ENCODE peak calls at places on chromosomes 5 and 9, in eight cellular contexts. W, J, M, F, O, Z, R and T are unnamed samples.

GRCh38 chr5:68288756-68289134 is 73.2 kb downstream of the PIK3R1 start:
- DNase-seq in W (no peak), J (peak), M (no peak), F (no peak), O (no peak), Z (no peak), R (no peak), T (peak)

GRCh38 chr5:104111622-104112021 is 549.0 kb upstream of the NUDT12 start:
- DNase-seq in W (peak), J (no peak), M (no peak), F (no peak), O (no peak), Z (no peak), R (no peak), T (no peak)

GRCh38 chr9:9102295-9102694 is 1302.7 kb upstream of the DMAC1 start:
- DNase-seq in W (no peak), J (no peak), M (no peak), F (no peak), O (no peak), Z (no peak), R (no peak), T (no peak)

GRCh38 chr5:17448877-17449276 is 49.2 kb upstream of the TAF11L2 start:
- DNase-seq in W (no peak), J (no peak), M (no peak), F (no peak), O (no peak), Z (no peak), R (peak), T (no peak)

GRCh38 chr9:2012347-2012746 is 2.8 kb upstream of the SMARCA2 start:
- DNase-seq in W (no peak), J (no peak), M (no peak), F (no peak), O (no peak), Z (no peak), R (no peak), T (no peak)

GRCh38 chr9:114431003-114431402 is 43.2 kb upstream of the AKNA start:
- DNase-seq in W (no peak), J (no peak), M (no peak), F (peak), O (no peak), Z (no peak), R (no peak), T (no peak)

GRCh38 chr9:96514108-96514824 is 64.3 kb downstream of the HABP4 start:
- DNase-seq in W (no peak), J (no peak), M (no peak), F (no peak), O (no peak), Z (no peak), R (peak), T (no peak)

GRCh38 chr5:180090769-180091546 is 19.4 kb upstream of the RNF130 start:
- DNase-seq in W (peak), J (no peak), M (no peak), F (peak), O (peak), Z (no peak), R (peak), T (peak)

GRCh38 chr9:91274950-91275349 is 86.8 kb downstream of the AUH start:
- DNase-seq in W (no peak), J (no peak), M (no peak), F (no peak), O (no peak), Z (no peak), R (no peak), T (no peak)

GRCh38 chr9:137457406-137458193 is 1.5 kb downstream of the NSMF start:
- DNase-seq in W (no peak), J (peak), M (no peak), F (no peak), O (peak), Z (no peak), R (no peak), T (no peak)
- TF ChIP-seq POLR2A in W (no peak), J (no peak), M (no peak), F (no peak), O (no peak), Z (no peak), R (no peak), T (no peak)

DNA sequence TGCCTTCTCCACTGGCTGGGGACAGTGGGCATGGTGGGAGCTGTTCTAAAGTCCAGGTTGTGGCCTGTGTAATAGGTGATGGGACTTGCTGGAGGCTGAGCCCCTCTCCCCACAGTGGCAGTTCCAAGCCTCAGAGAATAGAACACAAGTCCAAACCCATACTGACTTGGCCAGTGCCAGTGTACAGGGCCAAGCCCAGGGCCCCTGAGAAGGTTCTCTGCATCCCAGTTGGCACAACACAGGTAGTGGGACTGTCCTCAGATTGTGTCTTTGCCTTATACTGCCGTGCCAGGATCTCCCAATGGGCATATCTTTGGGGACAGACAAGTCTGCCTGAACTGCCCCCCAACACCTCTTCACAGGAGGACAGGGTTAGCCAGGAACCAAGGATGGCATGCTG is 4.6 kb downstream of the SLC22A4 start:
- DNase-seq in W (no peak), J (no peak), M (no peak), F (no peak), O (no peak), Z (no peak), R (no peak), T (no peak)
- TF ChIP-seq POLR2A in W (no peak), J (no peak), M (no peak), F (no peak), O (no peak), Z (no peak), R (no peak), T (no peak)

DNA sequence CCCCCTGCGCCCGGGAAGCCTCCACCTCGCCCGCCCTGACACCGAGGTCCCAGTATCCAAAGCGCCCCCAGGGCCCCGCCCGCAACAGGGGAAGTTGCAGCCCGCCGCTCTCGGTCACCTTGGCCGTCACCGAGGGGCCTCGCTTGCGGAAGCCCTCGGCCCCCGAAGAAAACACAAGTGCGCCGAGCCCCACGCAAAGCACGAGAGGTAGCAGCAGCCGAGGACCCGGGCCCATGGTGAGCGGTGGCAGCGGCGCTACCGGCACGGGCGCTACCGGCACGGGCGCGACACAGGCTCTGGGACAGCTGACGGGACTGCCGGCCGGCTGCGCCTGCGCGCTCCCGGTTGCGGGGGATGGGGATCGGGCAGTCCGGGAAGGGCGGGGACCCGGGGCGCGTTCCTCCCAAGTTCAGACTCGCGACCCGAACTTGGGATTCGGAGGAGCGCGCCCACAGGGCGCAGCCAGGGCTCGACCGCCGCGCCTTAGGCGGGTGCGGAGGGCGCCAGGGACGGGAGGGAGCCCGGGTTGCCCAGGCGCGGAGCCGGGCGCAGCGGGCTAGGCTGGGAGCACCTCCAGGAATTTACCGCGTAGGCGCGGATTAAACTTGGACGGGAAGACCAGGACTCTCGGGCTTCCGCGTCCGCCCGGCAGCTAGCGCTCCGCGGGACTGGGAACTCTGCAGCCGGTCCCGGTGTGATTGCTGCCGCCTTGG is at the start of gene PPIC:
- DNase-seq in W (peak), J (peak), M (peak), F (peak), O (peak), Z (peak), R (peak), T (peak)
- TF ChIP-seq POLR2A in W (no peak), J (peak), M (peak), F (peak), O (peak), Z (no peak), R (no peak), T (no peak)

GRCh38 chr9:116549061-116549664 is 137.9 kb upstream of the TRIM32 start:
- DNase-seq in W (peak), J (peak), M (peak), F (peak), O (peak), Z (no peak), R (peak), T (no peak)

GRCh38 chr9:116544896-116545295 is 142.2 kb upstream of the TRIM32 start:
- DNase-seq in W (no peak), J (no peak), M (no peak), F (no peak), O (no peak), Z (no peak), R (no peak), T (no peak)

GRCh38 chr9:116549786-116550660 is 137.1 kb upstream of the TRIM32 start:
- DNase-seq in W (no peak), J (no peak), M (no peak), F (no peak), O (no peak), Z (no peak), R (peak), T (no peak)

GRCh38 chr9:116547729-116548426 is 139.2 kb upstream of the TRIM32 start:
- DNase-seq in W (no peak), J (no peak), M (no peak), F (peak), O (peak), Z (no peak), R (no peak), T (no peak)

DNA sequence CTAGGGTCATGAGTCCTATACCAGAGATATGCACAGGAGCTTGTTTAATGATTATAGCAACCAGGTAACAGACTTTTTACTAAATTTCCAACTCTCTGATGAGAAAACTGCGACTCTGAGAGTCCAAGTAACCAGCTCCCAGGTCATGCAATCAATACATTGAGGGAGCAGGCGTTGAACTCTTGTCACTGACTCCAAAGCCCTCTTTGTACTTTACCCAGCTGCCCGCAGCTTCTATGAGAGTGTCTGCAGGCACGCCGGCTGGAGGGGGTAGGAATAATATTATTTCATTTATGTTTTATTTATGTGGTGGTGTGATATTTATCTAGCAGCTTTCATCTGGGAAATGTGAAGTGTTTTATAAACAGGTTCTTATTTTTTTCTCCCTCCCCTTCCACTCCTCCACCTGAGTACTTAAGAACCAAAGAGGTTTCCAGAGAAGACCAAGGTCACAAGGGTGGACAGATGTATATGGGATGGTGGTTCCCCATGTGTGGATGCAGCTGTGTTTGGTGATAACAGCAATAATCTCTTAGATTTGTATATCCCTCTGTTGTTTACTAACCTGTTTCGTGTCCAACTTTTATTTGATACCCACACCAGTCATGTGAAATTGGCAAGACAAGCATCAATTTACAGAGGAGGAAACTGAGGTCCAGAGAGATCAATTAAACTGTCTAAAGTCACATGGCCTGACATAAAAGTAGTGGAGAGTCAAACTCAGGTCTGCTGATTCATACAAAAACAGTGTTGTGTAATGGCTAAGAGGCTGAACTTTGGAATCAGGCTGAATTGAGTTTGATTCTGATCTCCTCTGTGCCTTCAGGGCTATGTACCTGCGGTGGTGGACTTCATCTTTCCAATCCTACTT is 140.2 kb upstream of the TRIM32 start:
- DNase-seq in W (peak), J (no peak), M (no peak), F (peak), O (no peak), Z (no peak), R (peak), T (no peak)
- TF ChIP-seq POLR2A in W (no peak), J (no peak), M (no peak), F (no peak), O (no peak), Z (no peak), R (no peak), T (no peak)